ENCODE peak calls at places on chromosome 18, in eight cellular contexts. One of them, this sample, is unnamed. For H4K20me1, the result is how much of the 10 kb centered on the place peaks cover.

GRCh38 chr18:63705401-63705800 is 2.6 kb downstream of the SERPINB11 start:
- DNase-seq in neural progenitor cell: no peak
- DNase-seq in H1: no peak
- DNase-seq in GM23248: no peak
- DNase-seq in K562: no peak
- DNase-seq in fibroblast of lung: no peak
- DNase-seq in astrocyte: no peak
- DNase-seq in mammary epithelial cell: no peak
- DNase-seq in this sample: no peak

GRCh38 chr18:27665264-27665799 is 480.2 kb upstream of the CHST9 start:
- DNase-seq in neural progenitor cell: peak
- DNase-seq in H1: no peak
- DNase-seq in GM23248: no peak
- DNase-seq in K562: no peak
- DNase-seq in fibroblast of lung: no peak
- DNase-seq in astrocyte: no peak
- DNase-seq in mammary epithelial cell: no peak
- DNase-seq in this sample: no peak

GRCh38 chr18:5440297-5440696 is 103.5 kb downstream of the EPB41L3 start:
- DNase-seq in neural progenitor cell: no peak
- DNase-seq in H1: no peak
- DNase-seq in GM23248: no peak
- DNase-seq in K562: no peak
- DNase-seq in fibroblast of lung: peak
- DNase-seq in astrocyte: no peak
- DNase-seq in mammary epithelial cell: no peak
- DNase-seq in this sample: peak

GRCh38 chr18:37476182-37476581 is 89.4 kb downstream of the CELF4 start:
- DNase-seq in neural progenitor cell: peak
- DNase-seq in H1: peak
- DNase-seq in GM23248: peak
- DNase-seq in K562: peak
- DNase-seq in fibroblast of lung: peak
- DNase-seq in astrocyte: no peak
- DNase-seq in mammary epithelial cell: peak
- DNase-seq in this sample: peak

GRCh38 chr18:31992836-31993575 is 25.6 kb upstream of the RNF125 start:
- DNase-seq in neural progenitor cell: peak
- DNase-seq in H1: peak
- DNase-seq in GM23248: no peak
- DNase-seq in K562: no peak
- DNase-seq in fibroblast of lung: no peak
- DNase-seq in astrocyte: peak
- DNase-seq in mammary epithelial cell: no peak
- DNase-seq in this sample: no peak

GRCh38 chr18:1422634-1423033 is 518.0 kb downstream of the ADCYAP1 start:
- DNase-seq in neural progenitor cell: no peak
- DNase-seq in H1: no peak
- DNase-seq in GM23248: no peak
- DNase-seq in K562: no peak
- DNase-seq in fibroblast of lung: no peak
- DNase-seq in astrocyte: no peak
- DNase-seq in mammary epithelial cell: no peak
- DNase-seq in this sample: no peak

GRCh38 chr18:32542221-32542798 is 71.6 kb upstream of the GAREM1 start:
- DNase-seq in neural progenitor cell: peak
- DNase-seq in H1: no peak
- DNase-seq in GM23248: no peak
- DNase-seq in K562: no peak
- DNase-seq in fibroblast of lung: peak
- DNase-seq in astrocyte: no peak
- DNase-seq in mammary epithelial cell: no peak
- DNase-seq in this sample: peak

GRCh38 chr18:50790956-50791355 is 28.9 kb downstream of the MRO start:
- DNase-seq in neural progenitor cell: no peak
- DNase-seq in H1: no peak
- DNase-seq in GM23248: no peak
- DNase-seq in K562: no peak
- DNase-seq in fibroblast of lung: no peak
- DNase-seq in astrocyte: no peak
- DNase-seq in mammary epithelial cell: peak
- DNase-seq in this sample: no peak

GRCh38 chr18:6878881-6879280 is 149.4 kb downstream of the ARHGAP28 start:
- DNase-seq in neural progenitor cell: peak
- DNase-seq in H1: no peak
- DNase-seq in GM23248: no peak
- DNase-seq in K562: no peak
- DNase-seq in fibroblast of lung: peak
- DNase-seq in astrocyte: no peak
- DNase-seq in mammary epithelial cell: no peak
- DNase-seq in this sample: no peak

GRCh38 chr18:53753616-53754015 is 470.9 kb downstream of the MBD2 start:
- DNase-seq in neural progenitor cell: peak
- DNase-seq in H1: no peak
- DNase-seq in GM23248: no peak
- DNase-seq in K562: no peak
- DNase-seq in fibroblast of lung: no peak
- DNase-seq in astrocyte: no peak
- DNase-seq in mammary epithelial cell: no peak
- DNase-seq in this sample: no peak

GRCh38 chr18:32271649-32272324 is 81.9 kb downstream of the MEP1B start:
- DNase-seq in neural progenitor cell: peak
- DNase-seq in H1: no peak
- DNase-seq in GM23248: peak
- DNase-seq in K562: peak
- DNase-seq in fibroblast of lung: peak
- DNase-seq in astrocyte: peak
- DNase-seq in mammary epithelial cell: peak
- DNase-seq in this sample: peak

GRCh38 chr18:36544036-36544725 is 246.7 kb downstream of the FHOD3 start:
- DNase-seq in neural progenitor cell: no peak
- DNase-seq in H1: no peak
- DNase-seq in GM23248: no peak
- DNase-seq in K562: no peak
- DNase-seq in fibroblast of lung: no peak
- DNase-seq in astrocyte: peak
- DNase-seq in mammary epithelial cell: peak
- DNase-seq in this sample: no peak

GRCh38 chr18:23321996-23322395 is 131.1 kb upstream of the RIOK3 start:
- DNase-seq in neural progenitor cell: no peak
- DNase-seq in H1: no peak
- DNase-seq in GM23248: no peak
- DNase-seq in K562: no peak
- DNase-seq in fibroblast of lung: no peak
- DNase-seq in astrocyte: peak
- DNase-seq in mammary epithelial cell: no peak
- DNase-seq in this sample: no peak

GRCh38 chr18:35371412-35372195 is 5.5 kb downstream of the ZNF396 start:
- DNase-seq in neural progenitor cell: no peak
- DNase-seq in H1: no peak
- DNase-seq in GM23248: peak
- DNase-seq in K562: no peak
- DNase-seq in fibroblast of lung: peak
- DNase-seq in astrocyte: peak
- DNase-seq in mammary epithelial cell: peak
- DNase-seq in this sample: peak

GRCh38 chr18:72375628-72376027 is 168.5 kb downstream of the CBLN2 start:
- DNase-seq in neural progenitor cell: no peak
- DNase-seq in H1: no peak
- DNase-seq in GM23248: no peak
- DNase-seq in K562: no peak
- DNase-seq in fibroblast of lung: peak
- DNase-seq in astrocyte: peak
- DNase-seq in mammary epithelial cell: no peak
- DNase-seq in this sample: no peak

GRCh38 chr18:21593540-21594257 is 6.8 kb downstream of the ESCO1 start:
- DNase-seq in neural progenitor cell: no peak
- DNase-seq in H1: no peak
- DNase-seq in GM23248: no peak
- DNase-seq in K562: no peak
- DNase-seq in fibroblast of lung: no peak
- DNase-seq in astrocyte: no peak
- DNase-seq in mammary epithelial cell: no peak
- DNase-seq in this sample: no peak

GRCh38 chr18:936941-937340 is 32.3 kb downstream of the ADCYAP1 start:
- DNase-seq in neural progenitor cell: no peak
- DNase-seq in H1: no peak
- DNase-seq in GM23248: no peak
- DNase-seq in K562: no peak
- DNase-seq in fibroblast of lung: no peak
- DNase-seq in astrocyte: no peak
- DNase-seq in mammary epithelial cell: no peak
- DNase-seq in this sample: no peak

GRCh38 chr18:39596891-39597290 is 2031.3 kb upstream of the CELF4 start:
- DNase-seq in neural progenitor cell: no peak
- DNase-seq in H1: no peak
- DNase-seq in GM23248: no peak
- DNase-seq in K562: no peak
- DNase-seq in fibroblast of lung: no peak
- DNase-seq in astrocyte: peak
- DNase-seq in mammary epithelial cell: no peak
- DNase-seq in this sample: no peak

GRCh38 chr18:61929881-61930640 is 37.3 kb upstream of the RNF152 start:
- DNase-seq in neural progenitor cell: no peak
- DNase-seq in H1: no peak
- DNase-seq in GM23248: no peak
- DNase-seq in K562: no peak
- DNase-seq in fibroblast of lung: no peak
- DNase-seq in astrocyte: no peak
- DNase-seq in mammary epithelial cell: peak
- DNase-seq in this sample: no peak

GRCh38 chr18:60895181-60895580 is 438.0 kb upstream of the CDH20 start:
- DNase-seq in neural progenitor cell: no peak
- DNase-seq in H1: no peak
- DNase-seq in GM23248: no peak
- DNase-seq in K562: no peak
- DNase-seq in fibroblast of lung: peak
- DNase-seq in astrocyte: peak
- DNase-seq in mammary epithelial cell: peak
- DNase-seq in this sample: no peak

GRCh38 chr18:31154186-31154585 is 8.5 kb downstream of the DSC1 start:
- DNase-seq in neural progenitor cell: no peak
- DNase-seq in H1: no peak
- DNase-seq in GM23248: no peak
- DNase-seq in K562: no peak
- DNase-seq in fibroblast of lung: no peak
- DNase-seq in astrocyte: no peak
- DNase-seq in mammary epithelial cell: peak
- DNase-seq in this sample: no peak

GRCh38 chr18:63262369-63263335 is 56.9 kb downstream of the BCL2 start:
- DNase-seq in neural progenitor cell: no peak
- DNase-seq in H1: no peak
- DNase-seq in GM23248: no peak
- DNase-seq in K562: no peak
- DNase-seq in fibroblast of lung: no peak
- DNase-seq in astrocyte: no peak
- DNase-seq in mammary epithelial cell: no peak
- DNase-seq in this sample: no peak

GRCh38 chr18:37247499-37248161 is 318.0 kb downstream of the CELF4 start:
- DNase-seq in neural progenitor cell: no peak
- DNase-seq in H1: no peak
- DNase-seq in GM23248: no peak
- DNase-seq in K562: no peak
- DNase-seq in fibroblast of lung: no peak
- DNase-seq in astrocyte: no peak
- DNase-seq in mammary epithelial cell: no peak
- DNase-seq in this sample: no peak

GRCh38 chr18:35950628-35950982 is 21.9 kb upstream of the RMP24 start:
- DNase-seq in neural progenitor cell: no peak
- DNase-seq in H1: no peak
- DNase-seq in GM23248: no peak
- DNase-seq in K562: no peak
- DNase-seq in fibroblast of lung: no peak
- DNase-seq in astrocyte: no peak
- DNase-seq in mammary epithelial cell: no peak
- DNase-seq in this sample: no peak

GRCh38 chr18:69838620-69839411 is 108.9 kb downstream of the CD226 start:
- DNase-seq in neural progenitor cell: peak
- DNase-seq in H1: peak
- DNase-seq in GM23248: no peak
- DNase-seq in K562: peak
- DNase-seq in fibroblast of lung: no peak
- DNase-seq in astrocyte: no peak
- DNase-seq in mammary epithelial cell: peak
- DNase-seq in this sample: peak

GRCh38 chr18:51278045-51278649 is 80.7 kb upstream of the MEX3C start:
- DNase-seq in neural progenitor cell: peak
- DNase-seq in H1: peak
- DNase-seq in GM23248: peak
- DNase-seq in K562: peak
- DNase-seq in fibroblast of lung: no peak
- DNase-seq in astrocyte: no peak
- DNase-seq in mammary epithelial cell: peak
- DNase-seq in this sample: peak

GRCh38 chr18:41077076-41077475 is 878.0 kb upstream of the PIK3C3 start:
- DNase-seq in neural progenitor cell: no peak
- DNase-seq in H1: no peak
- DNase-seq in GM23248: no peak
- DNase-seq in K562: no peak
- DNase-seq in fibroblast of lung: no peak
- DNase-seq in astrocyte: peak
- DNase-seq in mammary epithelial cell: peak
- DNase-seq in this sample: no peak

GRCh38 chr18:58396144-58396543 is 232.7 kb downstream of the ALPK2 start:
- DNase-seq in neural progenitor cell: no peak
- DNase-seq in H1: no peak
- DNase-seq in GM23248: no peak
- DNase-seq in K562: no peak
- DNase-seq in fibroblast of lung: no peak
- DNase-seq in astrocyte: no peak
- DNase-seq in mammary epithelial cell: no peak
- DNase-seq in this sample: no peak
- H3K9ac ChIP-seq in neural progenitor cell: no peak
- H3K9ac ChIP-seq in H1: no peak
- H3K9ac ChIP-seq in GM23248: no peak
- H3K9ac ChIP-seq in K562: no peak
- H3K9ac ChIP-seq in fibroblast of lung: no peak
- H3K9ac ChIP-seq in astrocyte: no peak
- H3K9ac ChIP-seq in mammary epithelial cell: no peak
- H3K9ac ChIP-seq in this sample: no peak

GRCh38 chr18:48723837-48724236 is 185.0 kb downstream of the CTIF start:
- DNase-seq in neural progenitor cell: no peak
- DNase-seq in H1: no peak
- DNase-seq in GM23248: no peak
- DNase-seq in K562: no peak
- DNase-seq in fibroblast of lung: no peak
- DNase-seq in astrocyte: no peak
- DNase-seq in mammary epithelial cell: no peak
- DNase-seq in this sample: no peak
- H4K20me1 ChIP-seq in neural progenitor cell: under half
- H4K20me1 ChIP-seq in H1: under half
- H4K20me1 ChIP-seq in GM23248: under half
- H4K20me1 ChIP-seq in K562: under half
- H4K20me1 ChIP-seq in fibroblast of lung: under half
- H4K20me1 ChIP-seq in astrocyte: under half
- H4K20me1 ChIP-seq in mammary epithelial cell: under half
- H4K20me1 ChIP-seq in this sample: under half

GRCh38 chr18:66682855-66683322 is 79.0 kb upstream of the CDH19 start:
- DNase-seq in neural progenitor cell: peak
- DNase-seq in H1: no peak
- DNase-seq in GM23248: no peak
- DNase-seq in K562: no peak
- DNase-seq in fibroblast of lung: no peak
- DNase-seq in astrocyte: peak
- DNase-seq in mammary epithelial cell: no peak
- DNase-seq in this sample: no peak
- H3K9ac ChIP-seq in neural progenitor cell: no peak
- H3K9ac ChIP-seq in H1: no peak
- H3K9ac ChIP-seq in GM23248: no peak
- H3K9ac ChIP-seq in K562: no peak
- H3K9ac ChIP-seq in fibroblast of lung: no peak
- H3K9ac ChIP-seq in astrocyte: no peak
- H3K9ac ChIP-seq in mammary epithelial cell: no peak
- H3K9ac ChIP-seq in this sample: no peak

GRCh38 chr18:79692056-79692455 is 12.5 kb downstream of the CTDP1 start:
- DNase-seq in neural progenitor cell: no peak
- DNase-seq in H1: no peak
- DNase-seq in GM23248: no peak
- DNase-seq in K562: no peak
- DNase-seq in fibroblast of lung: no peak
- DNase-seq in astrocyte: no peak
- DNase-seq in mammary epithelial cell: no peak
- DNase-seq in this sample: no peak
- H4K20me1 ChIP-seq in neural progenitor cell: under half
- H4K20me1 ChIP-seq in H1: under half
- H4K20me1 ChIP-seq in GM23248: under half
- H4K20me1 ChIP-seq in K562: under half
- H4K20me1 ChIP-seq in fibroblast of lung: under half
- H4K20me1 ChIP-seq in astrocyte: half or more
- H4K20me1 ChIP-seq in mammary epithelial cell: under half
- H4K20me1 ChIP-seq in this sample: half or more

This sample was measured in Karpas-422.